ENCODE peak calls at places on chromosome 17, in six cellular contexts. I, J, T, R, D and P are unnamed samples.

GRCh38 chr17:57242148-57242547 is 14.2 kb upstream of the MSI2 start:
- DNase-seq in I (no peak), J (no peak), T (no peak), R (no peak), D (no peak), P (no peak)

GRCh38 chr17:81251943-81252301 is 12.8 kb downstream of the NDUFAF8 start:
- DNase-seq in I (no peak), J (no peak), T (no peak), R (no peak), D (no peak), P (peak; percentile 86)

GRCh38 chr17:16486373-16487250 is 5.4 kb downstream of the LRRC75A start:
- DNase-seq in I (peak; percentile 63), J (peak; percentile 8), T (no peak), R (peak; percentile 82), D (no peak), P (no peak)

GRCh38 chr17:37488607-37489196 is 989 bp upstream of the DUSP14 start:
- DNase-seq in I (peak; percentile 28), J (peak; percentile 95), T (peak; percentile 32), R (peak; percentile 94), D (no peak), P (peak; percentile 61)

GRCh38 chr17:75010683-75011406 is 1.6 kb upstream of the MRPL58 start:
- DNase-seq in I (no peak), J (peak; percentile 25), T (no peak), R (peak; percentile 75), D (no peak), P (peak; percentile 54)

GRCh38 chr17:43952351-43952723 is 1.4 kb downstream of the PYY start:
- DNase-seq in I (no peak), J (no peak), T (no peak), R (peak; percentile 72), D (no peak), P (no peak)

GRCh38 chr17:63842173-63842539 is 329 bp downstream of the SMARCD2 start:
- DNase-seq in I (peak; percentile 66), J (no peak), T (no peak), R (no peak), D (no peak), P (no peak)

GRCh38 chr17:81644976-81645952 is 8.3 kb downstream of the TSPAN10 start:
- DNase-seq in I (no peak), J (no peak), T (no peak), R (no peak), D (no peak), P (no peak)

GRCh38 chr17:42347198-42347597 is 41.0 kb downstream of the STAT3 start:
- DNase-seq in I (no peak), J (peak; percentile 80), T (no peak), R (no peak), D (no peak), P (no peak)

GRCh38 chr17:8488931-8489330 is 53.2 kb downstream of the NDEL1 start:
- DNase-seq in I (no peak), J (peak; percentile 94), T (no peak), R (no peak), D (no peak), P (no peak)

GRCh38 chr17:40329981-40330794 is 21.2 kb downstream of the RARA start:
- DNase-seq in I (no peak), J (no peak), T (no peak), R (no peak), D (peak; percentile 68), P (no peak)

GRCh38 chr17:17886253-17886652 is 49.5 kb upstream of the SREBF1 start:
- DNase-seq in I (no peak), J (no peak), T (no peak), R (no peak), D (no peak), P (no peak)